ENCODE peak calls at places on chromosomes 6 and 20, in ten cellular contexts. I, L, H, O, M, C, P, J, F and Y are unnamed samples.

GRCh38 chr20:18811186-18811585 is 2.4 kb upstream of the SCP2D1 start:
- DNase-seq in I (no peak), L (no peak), H (no peak), O (no peak), M (no peak), C (no peak), P (no peak), J (no peak), F (no peak), Y (no peak)

GRCh38 chr6:33213166-33213988 is 5.1 kb downstream of the RING1 start:
- DNase-seq in I (no peak), L (no peak), H (peak), O (no peak), M (no peak), C (no peak), P (no peak), J (peak), F (no peak), Y (no peak)

GRCh38 chr6:110646419-110646698 is 168.9 kb downstream of the CDK19 start:
- DNase-seq in I (no peak), L (no peak), H (peak), O (no peak), M (no peak), C (no peak), P (no peak), J (no peak), F (no peak), Y (no peak)

GRCh38 chr6:128919412-128919811 is 36.5 kb downstream of the LAMA2 start:
- DNase-seq in I (peak), L (peak), H (no peak), O (peak), M (peak), C (no peak), P (no peak), J (no peak), F (no peak), Y (no peak)

GRCh38 chr6:170022291-170022722 is 268.6 kb downstream of the DLL1 start:
- DNase-seq in I (no peak), L (no peak), H (peak), O (no peak), M (no peak), C (no peak), P (no peak), J (no peak), F (no peak), Y (peak)

GRCh38 chr6:161068296-161068695 is 76.7 kb downstream of the MAP3K4 start:
- DNase-seq in I (no peak), L (no peak), H (no peak), O (no peak), M (no peak), C (no peak), P (no peak), J (peak), F (no peak), Y (no peak)

GRCh38 chr6:410555-411395 is 19.2 kb downstream of the IRF4 start:
- DNase-seq in I (no peak), L (no peak), H (no peak), O (no peak), M (no peak), C (peak), P (no peak), J (no peak), F (no peak), Y (no peak)

GRCh38 chr20:61353261-61353995 is 101.4 kb downstream of the CDH4 start:
- DNase-seq in I (peak), L (no peak), H (no peak), O (no peak), M (peak), C (no peak), P (no peak), J (no peak), F (no peak), Y (no peak)

GRCh38 chr20:4167261-4168004 is 152.1 kb upstream of the RNF24 start:
- DNase-seq in I (no peak), L (no peak), H (peak), O (no peak), M (peak), C (no peak), P (no peak), J (peak), F (no peak), Y (no peak)

GRCh38 chr6:74731204-74731603 is 474.6 kb downstream of the COL12A1 start:
- DNase-seq in I (peak), L (no peak), H (no peak), O (no peak), M (peak), C (no peak), P (no peak), J (no peak), F (no peak), Y (no peak)

GRCh38 chr20:2402271-2402980 is 21.7 kb downstream of the TGM6 start:
- DNase-seq in I (peak), L (peak), H (no peak), O (peak), M (peak), C (no peak), P (no peak), J (no peak), F (peak), Y (no peak)

GRCh38 chr6:111918825-111919224 is 45.6 kb upstream of the FYN start:
- DNase-seq in I (peak), L (no peak), H (no peak), O (no peak), M (peak), C (no peak), P (no peak), J (no peak), F (no peak), Y (no peak)

GRCh38 chr6:72865467-72865866 is 243.6 kb downstream of the KCNQ5 start:
- DNase-seq in I (peak), L (no peak), H (no peak), O (no peak), M (peak), C (no peak), P (no peak), J (peak), F (peak), Y (no peak)

GRCh38 chr20:51208162-51208561 is 185.3 kb upstream of the KCNG1 start:
- DNase-seq in I (no peak), L (no peak), H (peak), O (no peak), M (no peak), C (no peak), P (peak), J (no peak), F (no peak), Y (no peak)

GRCh38 chr20:36833275-36834020 is 42.5 kb upstream of the TLDC2 start:
- DNase-seq in I (peak), L (no peak), H (no peak), O (peak), M (no peak), C (no peak), P (no peak), J (no peak), F (no peak), Y (no peak)

GRCh38 chr20:36839150-36839549 is 36.8 kb upstream of the TLDC2 start:
- DNase-seq in I (no peak), L (no peak), H (no peak), O (no peak), M (no peak), C (no peak), P (no peak), J (no peak), F (no peak), Y (no peak)

GRCh38 chr20:36835025-36835424 is 40.9 kb upstream of the TLDC2 start:
- DNase-seq in I (no peak), L (no peak), H (no peak), O (no peak), M (no peak), C (no peak), P (no peak), J (no peak), F (no peak), Y (no peak)

GRCh38 chr20:36835453-36836198 is 40.3 kb upstream of the TLDC2 start:
- DNase-seq in I (peak), L (peak), H (peak), O (peak), M (peak), C (peak), P (peak), J (peak), F (peak), Y (peak)

GRCh38 chr20:36836591-36837329 is 39.2 kb upstream of the TLDC2 start:
- DNase-seq in I (no peak), L (no peak), H (peak), O (no peak), M (peak), C (peak), P (peak), J (peak), F (peak), Y (no peak)
- TF ChIP-seq CTCF in I (peak), L (peak), H (peak), O (peak), M (peak), C (peak), P (peak), J (peak), F (peak), Y (no peak)

GRCh38 chr6:28983838-28984237 is 21.3 kb downstream of the ZNF311 start:
- DNase-seq in I (no peak), L (no peak), H (no peak), O (no peak), M (no peak), C (no peak), P (no peak), J (no peak), F (peak), Y (no peak)

GRCh38 chr6:28980797-28981390 is 24.2 kb downstream of the ZNF311 start:
- DNase-seq in I (peak), L (no peak), H (peak), O (no peak), M (peak), C (no peak), P (peak), J (peak), F (peak), Y (no peak)

GRCh38 chr6:28981833-28982475 is 23.2 kb downstream of the ZNF311 start:
- DNase-seq in I (peak), L (no peak), H (peak), O (peak), M (peak), C (peak), P (peak), J (peak), F (peak), Y (peak)

GRCh38 chr6:28981391-28981832 is 23.7 kb downstream of the ZNF311 start:
- DNase-seq in I (peak), L (no peak), H (peak), O (no peak), M (peak), C (peak), P (peak), J (peak), F (peak), Y (peak)

GRCh38 chr6:28982476-28983266 is 22.4 kb downstream of the ZNF311 start:
- DNase-seq in I (peak), L (no peak), H (no peak), O (no peak), M (peak), C (no peak), P (peak), J (peak), F (peak), Y (no peak)
- TF ChIP-seq CTCF in I (peak), L (no peak), H (peak), O (no peak), M (peak), C (no peak), P (peak), J (no peak), F (peak), Y (no peak)

DNA sequence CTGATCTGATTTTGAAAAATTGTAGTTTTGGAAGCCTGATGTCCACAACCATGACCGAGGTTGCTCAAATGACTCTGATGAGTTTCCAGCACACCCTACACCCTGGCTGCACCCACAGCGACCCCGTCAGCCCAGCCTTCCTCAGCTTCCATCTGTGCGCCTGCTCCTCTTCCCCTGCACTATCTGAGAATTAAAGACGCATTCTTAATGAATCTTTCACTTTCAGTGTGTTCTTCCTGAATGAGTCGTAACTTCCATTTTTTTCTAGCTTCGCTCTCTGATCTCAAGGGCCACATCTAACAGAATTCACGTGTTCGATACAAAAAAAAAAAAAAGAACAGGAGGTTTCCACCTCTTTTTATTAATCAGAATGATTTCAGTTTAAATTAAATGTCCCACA is 21.3 kb upstream of the RREB1 start:
- DNase-seq in I (peak), L (no peak), H (no peak), O (no peak), M (peak), C (peak), P (peak), J (no peak), F (no peak), Y (peak)
- TF ChIP-seq CTCF in I (no peak), L (peak), H (no peak), O (peak), M (no peak), C (no peak), P (peak), J (no peak), F (no peak), Y (no peak)

GRCh38 chr6:85662251-85662650 is 19.6 kb upstream of the SYNCRIP start:
- DNase-seq in I (no peak), L (no peak), H (no peak), O (no peak), M (no peak), C (no peak), P (no peak), J (no peak), F (no peak), Y (no peak)

DNA sequence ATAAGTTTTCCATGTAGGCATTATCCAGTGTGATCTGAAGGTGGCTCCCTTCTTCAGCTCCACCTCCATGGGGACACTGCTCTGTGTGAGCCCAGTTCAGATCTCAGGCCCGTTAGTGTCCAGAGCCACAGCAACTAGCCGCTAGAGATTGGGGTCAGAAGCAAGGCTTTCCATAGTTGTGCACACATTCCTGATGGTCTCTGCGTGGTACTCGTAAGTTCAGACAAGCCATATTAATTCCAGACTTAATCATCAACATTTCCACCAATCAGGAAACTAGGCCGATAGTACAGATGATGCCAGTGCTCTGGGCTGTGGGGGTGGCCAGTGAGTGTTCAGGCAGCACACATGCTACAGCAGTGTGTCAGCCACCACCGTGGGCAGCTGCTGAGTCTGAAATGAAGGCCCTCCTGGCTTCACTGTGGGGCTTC is 17.5 kb upstream of the SYNCRIP start:
- DNase-seq in I (peak), L (peak), H (no peak), O (peak), M (peak), C (no peak), P (no peak), J (peak), F (peak), Y (no peak)
- TF ChIP-seq CTCF in I (peak), L (peak), H (peak), O (peak), M (peak), C (no peak), P (no peak), J (peak), F (peak), Y (no peak)

GRCh38 chr6:30730611-30731435 is 10.7 kb downstream of the TUBB start:
- DNase-seq in I (no peak), L (no peak), H (peak), O (no peak), M (no peak), C (peak), P (peak), J (peak), F (peak), Y (peak)

GRCh38 chr6:30726506-30727413 is 6.6 kb downstream of the TUBB start:
- DNase-seq in I (no peak), L (no peak), H (no peak), O (no peak), M (no peak), C (no peak), P (no peak), J (no peak), F (peak), Y (no peak)

GRCh38 chr6:30724906-30725667 is 4.9 kb downstream of the TUBB start:
- DNase-seq in I (no peak), L (no peak), H (no peak), O (no peak), M (no peak), C (no peak), P (no peak), J (no peak), F (peak), Y (no peak)

GRCh38 chr6:30725713-30726505 is 5.8 kb downstream of the TUBB start:
- DNase-seq in I (peak), L (no peak), H (peak), O (no peak), M (peak), C (no peak), P (no peak), J (no peak), F (peak), Y (no peak)

DNA sequence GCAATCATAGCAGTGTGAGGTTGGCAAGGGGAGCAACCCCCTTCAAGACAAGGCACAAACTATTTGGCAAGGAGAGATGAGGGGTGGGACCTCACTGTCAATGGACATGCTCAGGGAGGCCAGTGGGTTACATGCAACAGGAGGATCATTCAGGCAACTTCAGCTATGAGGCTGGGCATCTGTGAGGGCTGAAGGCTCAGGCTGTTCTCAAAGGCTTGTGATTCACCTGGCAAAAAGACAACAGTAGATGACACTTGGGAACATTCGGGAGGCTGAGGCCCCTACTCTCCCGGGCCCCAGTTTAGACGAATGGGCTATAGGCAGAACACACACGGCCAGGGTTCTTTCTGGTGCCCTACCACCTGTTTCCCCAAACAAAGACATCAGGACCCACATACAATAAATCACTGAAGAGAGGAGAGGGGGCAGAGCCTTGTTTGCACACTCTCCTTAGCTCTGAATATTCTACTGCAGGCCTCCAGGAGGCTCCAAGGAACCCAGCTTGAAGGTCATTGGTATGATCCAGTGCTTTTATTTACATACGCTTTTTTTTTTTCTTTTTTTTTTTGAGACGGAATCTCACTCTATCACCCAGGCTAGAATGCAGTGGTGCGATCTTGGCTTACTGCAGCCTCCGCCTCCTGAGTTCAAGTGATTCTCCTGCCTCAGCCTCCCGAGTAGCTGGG is 7.9 kb downstream of the TUBB start:
- DNase-seq in I (peak), L (no peak), H (no peak), O (no peak), M (no peak), C (no peak), P (no peak), J (no peak), F (peak), Y (no peak)
- TF ChIP-seq CTCF in I (peak), L (peak), H (peak), O (peak), M (peak), C (no peak), P (no peak), J (no peak), F (peak), Y (no peak)

GRCh38 chr6:157139054-157139708 is 184.1 kb downstream of the TMEM242 start:
- DNase-seq in I (no peak), L (no peak), H (peak), O (no peak), M (no peak), C (no peak), P (no peak), J (peak), F (no peak), Y (no peak)
- TF ChIP-seq CTCF in I (peak), L (peak), H (peak), O (peak), M (peak), C (no peak), P (no peak), J (peak), F (peak), Y (no peak)

GRCh38 chr6:56490994-56491393 is 151.7 kb downstream of the DST start:
- DNase-seq in I (peak), L (no peak), H (no peak), O (no peak), M (peak), C (no peak), P (no peak), J (no peak), F (no peak), Y (no peak)

GRCh38 chr6:56495654-56496053 is 147.0 kb downstream of the DST start:
- DNase-seq in I (no peak), L (no peak), H (no peak), O (no peak), M (no peak), C (no peak), P (no peak), J (no peak), F (no peak), Y (no peak)

GRCh38 chr6:56488281-56488680 is 154.4 kb downstream of the DST start:
- DNase-seq in I (no peak), L (no peak), H (no peak), O (no peak), M (no peak), C (no peak), P (no peak), J (no peak), F (no peak), Y (no peak)

GRCh38 chr6:56489559-56489958 is 153.1 kb downstream of the DST start:
- DNase-seq in I (no peak), L (no peak), H (no peak), O (no peak), M (no peak), C (no peak), P (no peak), J (no peak), F (no peak), Y (no peak)

DNA sequence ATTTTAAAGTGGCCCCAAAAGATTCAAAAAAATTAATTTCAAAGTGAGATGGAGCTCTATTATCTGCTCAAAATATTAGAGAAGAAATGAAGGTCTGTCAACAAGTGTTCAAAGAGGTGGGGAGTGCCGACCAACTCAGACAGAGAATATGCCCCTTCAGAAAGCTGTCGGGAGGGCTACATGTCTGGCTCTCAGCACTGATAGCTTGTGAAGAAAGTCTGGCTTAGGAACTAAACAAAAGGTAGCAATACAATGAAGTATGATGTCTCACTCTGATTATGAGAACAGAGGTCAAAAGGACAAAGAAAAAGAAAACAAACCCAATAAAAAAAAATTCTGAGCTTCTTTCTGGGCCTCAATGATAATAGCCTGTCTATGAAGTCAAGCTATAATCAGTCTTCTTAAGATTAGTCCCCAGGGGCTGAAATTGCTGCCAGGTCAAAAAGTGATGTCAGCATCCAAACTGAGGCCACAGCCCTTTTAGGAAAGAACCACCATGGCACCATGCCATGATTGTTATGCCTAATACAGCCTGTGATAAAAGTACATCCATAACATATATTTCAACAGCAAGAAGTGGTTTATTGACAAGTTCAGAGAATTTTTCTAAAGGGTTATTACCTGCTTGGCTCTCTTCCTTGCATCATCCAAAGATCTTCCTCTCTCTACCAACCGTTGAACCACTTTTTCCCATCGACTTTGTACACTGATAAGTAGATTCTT is 150.9 kb downstream of the DST start:
- DNase-seq in I (peak), L (no peak), H (no peak), O (no peak), M (peak), C (no peak), P (no peak), J (no peak), F (no peak), Y (no peak)
- TF ChIP-seq CTCF in I (no peak), L (no peak), H (no peak), O (no peak), M (no peak), C (no peak), P (no peak), J (no peak), F (no peak), Y (no peak)

GRCh38 chr20:62558779-62559178 is 83.0 kb upstream of the GATA5 start:
- DNase-seq in I (no peak), L (no peak), H (no peak), O (no peak), M (no peak), C (no peak), P (no peak), J (peak), F (no peak), Y (no peak)

GRCh38 chr20:62557425-62557824 is 81.6 kb upstream of the GATA5 start:
- DNase-seq in I (no peak), L (no peak), H (no peak), O (no peak), M (no peak), C (no peak), P (no peak), J (no peak), F (no peak), Y (no peak)

GRCh38 chr20:62560162-62560561 is 82.1 kb upstream of the SLCO4A1 start:
- DNase-seq in I (no peak), L (no peak), H (no peak), O (no peak), M (no peak), C (no peak), P (no peak), J (no peak), F (no peak), Y (no peak)

GRCh38 chr20:62555642-62556420 is 80.0 kb upstream of the GATA5 start:
- DNase-seq in I (no peak), L (no peak), H (no peak), O (no peak), M (no peak), C (no peak), P (no peak), J (no peak), F (no peak), Y (no peak)

GRCh38 chr20:62557999-62558408 is 82.2 kb upstream of the GATA5 start:
- DNase-seq in I (no peak), L (no peak), H (no peak), O (no peak), M (no peak), C (no peak), P (no peak), J (no peak), F (no peak), Y (no peak)
- TF ChIP-seq CTCF in I (no peak), L (no peak), H (no peak), O (no peak), M (no peak), C (no peak), P (no peak), J (no peak), F (no peak), Y (no peak)